ENCODE peak calls at places on chromosome 22, in six cellular contexts. J, K, I, A, B and W are unnamed samples.
A peak's percentile ranks its signal among the peaks of the same experiment; 100 is the strongest.

GRCh38 chr22:45006873-45007246 is 2.9 kb downstream of the PHF21B start:
- DNase-seq in I (peak; percentile 83), K (no peak), B (no peak), J (peak; percentile 84), A (no peak), W (no peak)

GRCh38 chr22:37625737-37626136 is 13.7 kb upstream of the SH3BP1 start:
- DNase-seq in K (no peak), J (no peak), I (no peak), B (no peak), A (no peak), W (no peak)

GRCh38 chr22:26544489-26544888 is 32.2 kb upstream of the TFIP11 start:
- DNase-seq in I (no peak), J (no peak), B (no peak), A (no peak), K (no peak), W (no peak)

GRCh38 chr22:26968873-26969272 is 311.5 kb downstream of the MIAT start:
- DNase-seq in B (no peak), A (peak; percentile 1), I (no peak), J (no peak), K (no peak), W (peak; percentile 67)

GRCh38 chr22:36086629-36087254 is 58.1 kb upstream of the RBFOX2 start:
- DNase-seq in A (no peak), B (no peak), J (no peak), I (no peak), K (no peak), W (no peak)

GRCh38 chr22:24725736-24726135 is 48.8 kb downstream of the PIWIL3 start:
- DNase-seq in B (no peak), A (no peak), K (no peak), I (no peak), J (no peak), W (no peak)

GRCh38 chr22:23670378-23671295 is 20.2 kb upstream of the RGL4 start:
- DNase-seq in J (no peak), A (no peak), I (no peak), B (no peak), K (no peak), W (peak; percentile 23)

GRCh38 chr22:32557424-32557823 is 82.8 kb downstream of the FBXO7 start:
- DNase-seq in K (no peak), B (no peak), A (no peak), I (no peak), J (no peak), W (peak; percentile 55)

GRCh38 chr22:36327922-36328551 is 59.7 kb downstream of the MYH9 start:
- DNase-seq in A (no peak), J (no peak), I (no peak), K (no peak), B (no peak), W (peak; percentile 40)

GRCh38 chr22:27880778-27881394 is 38.2 kb downstream of the PITPNB start:
- DNase-seq in B (peak; percentile 57), K (peak; percentile 47), I (peak; percentile 38), A (peak; percentile 72), J (peak; percentile 67), W (peak; percentile 76)

GRCh38 chr22:27913162-27913741 is 5.8 kb downstream of the PITPNB start:
- DNase-seq in K (no peak), B (no peak), J (no peak), I (peak; percentile 66), A (no peak), W (no peak)

GRCh38 chr22:32803020-32803758 is 1.7 kb downstream of the TIMP3 start:
- DNase-seq in K (no peak), J (peak; percentile 40), B (no peak), A (no peak), I (no peak), W (peak; percentile 89)

GRCh38 chr22:25027959-25028840 is 75.7 kb downstream of the KIAA1671 start:
- DNase-seq in A (peak; percentile 11), J (peak; percentile 78), I (peak; percentile 66), K (no peak), B (no peak), W (peak; percentile 35)

GRCh38 chr22:48574776-48575566 is 1252.7 kb downstream of the BRD1 start:
- DNase-seq in K (no peak), I (peak; percentile 85), A (no peak), B (peak; percentile 70), J (peak; percentile 92), W (peak; percentile 42)
- H3K9ac ChIP-seq in K (no peak overlapping the region), I (no peak overlapping the region), A (no peak overlapping the region), B (no peak overlapping the region), J (no peak overlapping the region), W (no peak overlapping the region)

GRCh38 chr22:20980938-20981722 is 967 bp upstream of the LZTR1 start:
- DNase-seq in A (no peak), I (no peak), B (no peak), K (no peak), J (no peak), W (no peak)
- TF ChIP-seq EZH2phosphoT487 in A (no peak), I (no peak), B (no peak), K (no peak), J (no peak), W (no peak)

DNA sequence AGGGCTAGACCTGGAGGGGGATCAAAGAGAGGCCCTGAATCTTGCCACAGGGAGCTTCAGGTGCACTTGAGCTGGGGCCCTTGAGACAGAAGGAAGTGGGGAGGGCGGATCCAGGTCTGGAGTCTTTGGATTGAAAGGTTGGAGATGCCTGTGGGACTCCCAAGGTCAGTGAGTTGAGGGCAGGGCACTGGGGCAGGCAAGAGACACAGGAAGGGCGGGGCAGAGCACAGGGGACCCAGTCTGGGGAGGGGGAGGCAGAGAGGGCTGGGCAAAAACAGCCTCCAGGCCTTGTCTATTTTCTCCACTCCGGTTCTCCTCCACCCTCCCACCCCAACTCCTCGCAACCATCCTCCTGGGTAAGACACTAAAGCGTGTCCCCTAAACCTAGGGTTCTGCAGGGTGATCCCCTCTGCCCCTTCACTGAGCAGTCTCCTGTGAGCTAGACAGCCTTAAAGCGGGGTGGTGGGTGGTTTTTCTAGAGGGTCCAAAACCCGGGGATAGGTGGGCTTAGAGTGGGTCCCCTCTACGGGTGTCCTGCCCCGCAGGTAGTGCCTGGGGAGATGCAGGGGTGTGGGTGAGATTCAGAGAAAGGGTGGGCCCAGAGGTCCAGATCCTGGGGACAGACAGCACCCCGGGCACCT is 38.6 kb upstream of the CELSR1 start:
- DNase-seq in K (no peak), B (no peak), J (peak; percentile 20), I (no peak), A (no peak), W (no peak)
- H3K9ac ChIP-seq in K (peak overlapping the region; percentile 47), B (no peak overlapping the region), J (no peak overlapping the region), I (no peak overlapping the region), A (peak overlapping the region; percentile 55), W (peak overlapping the region; percentile 62)

GRCh38 chr22:42277988-42278776 is 7.7 kb upstream of the TCF20 start:
- DNase-seq in B (peak; percentile 78), J (peak; percentile 71), I (peak; percentile 58), A (no peak), K (no peak), W (no peak)
- TF ChIP-seq EZH2phosphoT487 in B (no peak), J (no peak), I (no peak), A (no peak), K (no peak), W (no peak)

GRCh38 chr22:22547692-22548348 is 11.2 kb downstream of the PRAME start:
- DNase-seq in B (no peak), I (no peak), K (no peak), A (no peak), J (no peak), W (no peak)
- H3K9ac ChIP-seq in B (no peak overlapping the region), I (no peak overlapping the region), K (no peak overlapping the region), A (no peak overlapping the region), J (no peak overlapping the region), W (no peak overlapping the region)

GRCh38 chr22:21624120-21624879 is 5.5 kb downstream of the YDJC start:
- DNase-seq in K (no peak), I (peak; percentile 57), B (peak; percentile 19), A (peak; percentile 38), J (peak; percentile 76), W (peak; percentile 62)
- TF ChIP-seq EZH2phosphoT487 in K (no peak), I (no peak), B (no peak), A (no peak), J (no peak), W (no peak)

DNA sequence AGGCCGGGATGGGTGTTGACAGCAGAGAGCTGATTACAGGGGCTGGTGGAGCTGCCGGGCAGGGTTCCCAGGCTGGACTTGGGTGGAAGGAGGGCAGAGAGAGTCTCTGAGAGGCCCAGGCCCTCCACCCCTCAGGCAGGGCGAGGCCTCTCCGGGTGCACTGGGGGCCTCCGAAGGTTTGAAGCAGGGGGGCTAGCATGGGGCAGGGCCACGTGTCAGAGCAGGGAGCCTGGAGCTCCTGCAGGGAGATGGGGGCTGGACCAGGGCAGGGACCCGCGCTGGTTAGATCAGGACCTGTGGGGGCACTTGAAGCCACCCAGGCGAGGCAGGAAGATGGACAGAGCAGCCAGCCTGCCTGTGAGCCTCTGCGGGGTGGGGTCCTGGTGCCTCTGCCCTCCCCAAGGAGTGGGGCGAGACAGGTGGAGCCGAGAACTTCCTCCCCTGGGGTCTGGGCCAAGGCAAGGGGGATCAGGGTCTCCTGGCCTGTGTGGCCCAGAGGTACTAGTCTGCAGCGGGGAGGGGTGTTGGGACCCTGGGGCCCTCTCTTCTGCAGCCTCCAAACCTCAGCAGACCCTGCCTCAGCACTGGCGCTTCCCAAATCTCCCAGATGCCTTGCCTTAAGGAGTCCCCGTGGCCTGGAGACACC is 911 bp downstream of the PANX2 start:
- DNase-seq in K (no peak), I (no peak), B (no peak), J (no peak), A (no peak), W (no peak)
- H3K9ac ChIP-seq in K (no peak overlapping the region), I (no peak overlapping the region), B (no peak overlapping the region), J (no peak overlapping the region), A (peak overlapping the region; percentile 15), W (no peak overlapping the region)

GRCh38 chr22:40995821-40996220 is 44.6 kb downstream of the RBX1 start:
- DNase-seq in B (no peak), I (no peak), K (no peak), A (no peak), J (no peak), W (no peak)
- TF ChIP-seq EZH2phosphoT487 in B (no peak), I (no peak), K (no peak), A (no peak), J (no peak), W (no peak)

GRCh38 chr22:20244744-20245576 is 23.2 kb downstream of the RTN4R start:
- DNase-seq in J (peak; percentile 56), B (no peak), I (peak; percentile 66), K (no peak), A (no peak), W (no peak)

GRCh38 chr22:20245577-20246367 is 22.3 kb downstream of the RTN4R start:
- DNase-seq in B (no peak), I (no peak), J (peak; percentile 48), A (no peak), K (no peak), W (no peak)

GRCh38 chr22:20247608-20248171 is 20.4 kb downstream of the RTN4R start:
- DNase-seq in K (no peak), I (no peak), B (no peak), J (no peak), A (no peak), W (no peak)

GRCh38 chr22:20247010-20247505 is 21.1 kb downstream of the RTN4R start:
- DNase-seq in A (no peak), J (no peak), I (no peak), B (no peak), K (no peak), W (no peak)

GRCh38 chr22:20246368-20247009 is 21.6 kb downstream of the RTN4R start:
- DNase-seq in J (peak; percentile 65), B (no peak), I (no peak), K (no peak), A (no peak), W (no peak)
- H3K9ac ChIP-seq in J (no peak overlapping the region), B (no peak overlapping the region), I (no peak overlapping the region), K (no peak overlapping the region), A (no peak overlapping the region), W (no peak overlapping the region)